ENCODE peak calls at places on chromosomes 11 and 22, in six cellular contexts. One of them, this sample, is unnamed. For H3K9me3, the result is how much of the 10 kb centered on the place peaks cover.

GRCh38 chr11:27921472-27921871 is 186.5 kb downstream of the KIF18A start:
- DNase-seq in spleen: no peak
- DNase-seq in colonic mucosa: no peak
- DNase-seq in IMR-90: peak
- DNase-seq in Karpas-422: no peak
- DNase-seq in body of pancreas: no peak
- DNase-seq in this sample: no peak

GRCh38 chr11:80838153-80838552 is 1397.3 kb upstream of the TENM4 start:
- DNase-seq in body of pancreas: no peak
- DNase-seq in Karpas-422: no peak
- DNase-seq in IMR-90: no peak
- DNase-seq in colonic mucosa: no peak
- DNase-seq in spleen: no peak
- DNase-seq in this sample: no peak

GRCh38 chr22:49092751-49093150 is 734.9 kb downstream of the BRD1 start:
- DNase-seq in IMR-90: no peak
- DNase-seq in body of pancreas: no peak
- DNase-seq in colonic mucosa: no peak
- DNase-seq in Karpas-422: no peak
- DNase-seq in spleen: peak
- DNase-seq in this sample: no peak

GRCh38 chr11:122872046-122872445 is 10.5 kb upstream of the JHY start:
- DNase-seq in colonic mucosa: no peak
- DNase-seq in Karpas-422: no peak
- DNase-seq in body of pancreas: no peak
- DNase-seq in IMR-90: no peak
- DNase-seq in spleen: no peak
- DNase-seq in this sample: no peak

GRCh38 chr11:117792241-117792640 is 4.8 kb downstream of the DSCAML1 start:
- DNase-seq in spleen: no peak
- DNase-seq in colonic mucosa: no peak
- DNase-seq in IMR-90: no peak
- DNase-seq in body of pancreas: no peak
- DNase-seq in Karpas-422: no peak
- DNase-seq in this sample: no peak

GRCh38 chr11:70531281-70532065 is 133.1 kb downstream of the CTTN start:
- DNase-seq in Karpas-422: no peak
- DNase-seq in body of pancreas: no peak
- DNase-seq in colonic mucosa: no peak
- DNase-seq in spleen: peak
- DNase-seq in IMR-90: no peak
- DNase-seq in this sample: no peak

GRCh38 chr11:12329797-12330196 is 47.6 kb upstream of the PARVA start:
- DNase-seq in body of pancreas: no peak
- DNase-seq in colonic mucosa: no peak
- DNase-seq in spleen: no peak
- DNase-seq in Karpas-422: no peak
- DNase-seq in IMR-90: no peak
- DNase-seq in this sample: no peak

GRCh38 chr11:64081663-64082442 is 46.1 kb downstream of the FLRT1 start:
- DNase-seq in body of pancreas: peak
- DNase-seq in colonic mucosa: no peak
- DNase-seq in IMR-90: no peak
- DNase-seq in spleen: no peak
- DNase-seq in Karpas-422: no peak
- DNase-seq in this sample: no peak

GRCh38 chr11:117445097-117445658 is 117.5 kb downstream of the CEP164 start:
- DNase-seq in spleen: peak
- DNase-seq in colonic mucosa: no peak
- DNase-seq in body of pancreas: no peak
- DNase-seq in Karpas-422: no peak
- DNase-seq in IMR-90: no peak
- DNase-seq in this sample: no peak

GRCh38 chr22:24758164-24758799 is 16.2 kb downstream of the PIWIL3 start:
- DNase-seq in spleen: no peak
- DNase-seq in Karpas-422: peak
- DNase-seq in colonic mucosa: peak
- DNase-seq in body of pancreas: peak
- DNase-seq in IMR-90: peak
- DNase-seq in this sample: peak

GRCh38 chr22:36358533-36359171 is 29.1 kb downstream of the MYH9 start:
- DNase-seq in IMR-90: no peak
- DNase-seq in spleen: no peak
- DNase-seq in body of pancreas: no peak
- DNase-seq in Karpas-422: no peak
- DNase-seq in colonic mucosa: no peak
- DNase-seq in this sample: no peak

GRCh38 chr11:102120437-102120935 is 10.2 kb downstream of the YAP1 start:
- DNase-seq in Karpas-422: no peak
- DNase-seq in IMR-90: peak
- DNase-seq in colonic mucosa: no peak
- DNase-seq in spleen: no peak
- DNase-seq in body of pancreas: no peak
- DNase-seq in this sample: no peak

GRCh38 chr11:64043545-64043944 is 7.8 kb downstream of the FLRT1 start:
- DNase-seq in IMR-90: no peak
- DNase-seq in body of pancreas: no peak
- DNase-seq in Karpas-422: no peak
- DNase-seq in spleen: no peak
- DNase-seq in colonic mucosa: no peak
- DNase-seq in this sample: no peak

DNA sequence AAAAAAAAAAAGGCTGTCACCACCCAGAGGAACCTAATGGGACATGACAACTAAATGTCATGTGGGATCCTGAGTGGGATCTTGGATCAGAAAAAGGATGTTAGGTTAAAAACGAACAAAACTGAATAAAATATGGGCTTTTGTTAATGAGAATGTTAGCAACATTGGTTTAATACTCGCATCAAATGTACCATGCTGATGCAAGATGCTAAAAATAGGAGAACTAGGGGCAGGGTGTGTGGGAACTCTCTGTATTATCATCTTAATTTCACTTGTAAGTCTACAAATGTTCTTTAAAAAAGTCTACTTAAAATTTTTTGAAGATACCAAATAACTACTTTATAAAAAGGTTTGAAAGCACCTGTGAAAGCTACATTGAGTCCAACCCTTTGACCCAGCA is 88.8 kb upstream of the PRR5 start:
- DNase-seq in IMR-90: no peak
- DNase-seq in Karpas-422: no peak
- DNase-seq in spleen: no peak
- DNase-seq in body of pancreas: no peak
- DNase-seq in colonic mucosa: no peak
- DNase-seq in this sample: no peak
- H3K9me3 ChIP-seq in IMR-90: under half
- H3K9me3 ChIP-seq in Karpas-422: under half
- H3K9me3 ChIP-seq in spleen: under half
- H3K9me3 ChIP-seq in body of pancreas: under half
- H3K9me3 ChIP-seq in colonic mucosa: under half
- H3K9me3 ChIP-seq in this sample: under half

GRCh38 chr11:35662649-35663407 is at the start of gene TRIM44:
- DNase-seq in spleen: peak
- DNase-seq in IMR-90: peak
- DNase-seq in body of pancreas: peak
- DNase-seq in colonic mucosa: peak
- DNase-seq in Karpas-422: peak
- DNase-seq in this sample: peak
- H3K9me3 ChIP-seq in spleen: under half
- H3K9me3 ChIP-seq in IMR-90: under half
- H3K9me3 ChIP-seq in body of pancreas: under half
- H3K9me3 ChIP-seq in colonic mucosa: under half
- H3K9me3 ChIP-seq in Karpas-422: under half
- H3K9me3 ChIP-seq in this sample: under half

GRCh38 chr11:74870485-74870884 is 78.4 kb downstream of the XRRA1 start:
- DNase-seq in IMR-90: peak
- DNase-seq in spleen: no peak
- DNase-seq in body of pancreas: no peak
- DNase-seq in Karpas-422: peak
- DNase-seq in colonic mucosa: no peak
- DNase-seq in this sample: no peak
- H3K9me3 ChIP-seq in IMR-90: under half
- H3K9me3 ChIP-seq in spleen: half or more
- H3K9me3 ChIP-seq in body of pancreas: under half
- H3K9me3 ChIP-seq in Karpas-422: under half
- H3K9me3 ChIP-seq in colonic mucosa: under half
- H3K9me3 ChIP-seq in this sample: half or more

DNA sequence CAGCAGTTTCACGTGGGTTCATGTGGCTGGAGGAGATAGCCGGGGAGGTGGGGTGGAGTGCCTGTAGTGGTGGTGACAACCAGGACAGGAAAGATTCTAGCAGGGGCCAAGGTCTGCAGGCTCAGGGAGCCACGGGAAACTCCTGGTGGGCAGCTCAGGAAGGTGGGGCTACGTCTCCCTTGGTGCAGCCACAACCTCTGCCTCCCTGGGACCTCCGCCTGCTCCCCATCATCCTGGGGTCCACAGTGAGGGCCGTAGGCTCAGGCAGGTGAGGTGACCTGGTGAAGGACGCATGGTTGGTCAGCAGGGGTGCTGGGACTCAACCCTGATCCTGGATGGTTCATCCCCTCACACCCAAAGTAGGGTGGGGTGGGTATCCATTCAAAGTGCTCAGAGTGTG is 524.1 kb downstream of the TBC1D22A start:
- DNase-seq in body of pancreas: no peak
- DNase-seq in spleen: no peak
- DNase-seq in colonic mucosa: no peak
- DNase-seq in IMR-90: no peak
- DNase-seq in Karpas-422: no peak
- DNase-seq in this sample: no peak
- H3K9me3 ChIP-seq in body of pancreas: under half
- H3K9me3 ChIP-seq in spleen: under half
- H3K9me3 ChIP-seq in colonic mucosa: under half
- H3K9me3 ChIP-seq in IMR-90: under half
- H3K9me3 ChIP-seq in Karpas-422: under half
- H3K9me3 ChIP-seq in this sample: under half

DNA sequence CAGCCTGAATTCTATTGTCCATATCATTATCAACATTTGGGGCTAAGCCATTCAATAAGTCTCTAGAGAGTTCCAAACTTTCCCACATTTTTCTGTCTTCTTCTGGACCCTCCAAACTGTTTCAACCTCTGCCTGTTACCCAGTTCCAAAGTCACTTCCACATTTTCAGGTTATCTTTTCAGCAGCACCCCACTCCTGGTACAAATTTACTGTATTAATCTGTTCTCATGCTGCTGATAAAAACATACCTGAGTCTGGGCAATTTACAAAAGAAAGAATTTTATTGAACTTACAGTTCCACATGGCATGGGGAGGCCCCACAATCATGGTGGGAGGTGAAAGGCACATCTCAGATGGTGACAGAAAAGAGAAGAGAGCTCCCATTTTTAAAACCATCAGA is 5.8 kb downstream of the OR5AK2 start:
- DNase-seq in body of pancreas: no peak
- DNase-seq in Karpas-422: no peak
- DNase-seq in colonic mucosa: no peak
- DNase-seq in IMR-90: no peak
- DNase-seq in spleen: no peak
- DNase-seq in this sample: no peak
- H3K9me3 ChIP-seq in body of pancreas: under half
- H3K9me3 ChIP-seq in Karpas-422: under half
- H3K9me3 ChIP-seq in colonic mucosa: under half
- H3K9me3 ChIP-seq in IMR-90: under half
- H3K9me3 ChIP-seq in spleen: under half
- H3K9me3 ChIP-seq in this sample: under half

GRCh38 chr22:47357493-47357892 is 595.0 kb downstream of the TBC1D22A start:
- DNase-seq in body of pancreas: no peak
- DNase-seq in colonic mucosa: no peak
- DNase-seq in IMR-90: no peak
- DNase-seq in spleen: peak
- DNase-seq in Karpas-422: no peak
- DNase-seq in this sample: no peak
- H3K9me3 ChIP-seq in body of pancreas: under half
- H3K9me3 ChIP-seq in colonic mucosa: under half
- H3K9me3 ChIP-seq in IMR-90: under half
- H3K9me3 ChIP-seq in spleen: under half
- H3K9me3 ChIP-seq in Karpas-422: under half
- H3K9me3 ChIP-seq in this sample: under half

DNA sequence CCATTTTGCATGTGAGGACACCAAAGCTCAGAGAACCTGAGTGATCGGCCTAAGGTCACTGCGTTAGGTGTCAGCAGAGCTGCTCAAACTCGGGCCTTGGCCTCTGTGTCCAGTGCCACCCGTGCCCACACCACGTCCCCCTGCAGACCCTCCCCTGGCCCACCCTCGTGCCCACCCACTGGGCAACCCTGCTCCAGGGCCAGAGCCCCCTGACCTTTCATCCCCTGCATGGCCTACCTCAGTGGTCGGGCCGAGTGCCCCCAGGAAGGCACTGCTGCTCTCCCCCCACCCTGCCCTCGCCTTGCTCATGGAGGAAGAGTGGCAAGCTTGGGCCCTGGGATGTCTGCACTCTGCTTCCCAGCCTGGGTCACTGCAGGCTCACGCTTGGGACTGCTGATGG is 17.7 kb downstream of the B3GAT1 start:
- DNase-seq in spleen: no peak
- DNase-seq in colonic mucosa: no peak
- DNase-seq in Karpas-422: no peak
- DNase-seq in body of pancreas: no peak
- DNase-seq in IMR-90: no peak
- DNase-seq in this sample: no peak
- H3K9me3 ChIP-seq in spleen: under half
- H3K9me3 ChIP-seq in colonic mucosa: under half
- H3K9me3 ChIP-seq in Karpas-422: under half
- H3K9me3 ChIP-seq in body of pancreas: under half
- H3K9me3 ChIP-seq in IMR-90: half or more
- H3K9me3 ChIP-seq in this sample: under half

GRCh38 chr22:41906822-41907221 is 8.1 kb downstream of the SHISA8 start:
- DNase-seq in colonic mucosa: no peak
- DNase-seq in spleen: no peak
- DNase-seq in body of pancreas: no peak
- DNase-seq in IMR-90: no peak
- DNase-seq in Karpas-422: no peak
- DNase-seq in this sample: no peak
- H3K9me3 ChIP-seq in colonic mucosa: under half
- H3K9me3 ChIP-seq in spleen: under half
- H3K9me3 ChIP-seq in body of pancreas: under half
- H3K9me3 ChIP-seq in IMR-90: under half
- H3K9me3 ChIP-seq in Karpas-422: under half
- H3K9me3 ChIP-seq in this sample: under half

GRCh38 chr11:28932940-28933339 is 824.8 kb downstream of the METTL15 start:
- DNase-seq in IMR-90: no peak
- DNase-seq in colonic mucosa: no peak
- DNase-seq in Karpas-422: no peak
- DNase-seq in spleen: no peak
- DNase-seq in body of pancreas: no peak
- DNase-seq in this sample: no peak
- H3K9me3 ChIP-seq in IMR-90: under half
- H3K9me3 ChIP-seq in colonic mucosa: under half
- H3K9me3 ChIP-seq in Karpas-422: under half
- H3K9me3 ChIP-seq in spleen: under half
- H3K9me3 ChIP-seq in body of pancreas: under half
- H3K9me3 ChIP-seq in this sample: under half

GRCh38 chr11:56027354-56027753 is at the start of gene OR5AS1:
- DNase-seq in IMR-90: no peak
- DNase-seq in colonic mucosa: no peak
- DNase-seq in spleen: no peak
- DNase-seq in body of pancreas: no peak
- DNase-seq in Karpas-422: no peak
- DNase-seq in this sample: no peak
- H3K9me3 ChIP-seq in IMR-90: under half
- H3K9me3 ChIP-seq in colonic mucosa: under half
- H3K9me3 ChIP-seq in spleen: under half
- H3K9me3 ChIP-seq in body of pancreas: under half
- H3K9me3 ChIP-seq in Karpas-422: under half
- H3K9me3 ChIP-seq in this sample: under half